ENCODE peak calls at places on chromosome 1, in four cellular contexts. One of them, this sample, is unnamed.
A peak's percentile ranks its signal among the peaks of the same experiment; 100 is the strongest.

GRCh38 chr1:29428997-29429396 is 192.7 kb downstream of the PTPRU start:
- DNase-seq in HT-29: no peak
- DNase-seq in kidney: no peak
- DNase-seq in A673: no peak
- DNase-seq in this sample: no peak

GRCh38 chr1:207866471-207867135 is 44.3 kb downstream of the CD34 start:
- DNase-seq in HT-29: no peak
- DNase-seq in kidney: no peak
- DNase-seq in A673: no peak
- DNase-seq in this sample: peak; percentile 73

GRCh38 chr1:228885845-228886244 is 150.6 kb downstream of the RHOU start:
- DNase-seq in HT-29: no peak
- DNase-seq in kidney: no peak
- DNase-seq in A673: no peak
- DNase-seq in this sample: no peak

GRCh38 chr1:30323352-30323751 is 400.0 kb downstream of the MATN1 start:
- DNase-seq in HT-29: no peak
- DNase-seq in kidney: no peak
- DNase-seq in A673: no peak
- DNase-seq in this sample: no peak

GRCh38 chr1:170221495-170221894 is 75.7 kb downstream of the NTMT2 start:
- DNase-seq in HT-29: no peak
- DNase-seq in kidney: no peak
- DNase-seq in A673: no peak
- DNase-seq in this sample: no peak

GRCh38 chr1:183901748-183902341 is 96.9 kb downstream of the RGL1 start:
- DNase-seq in HT-29: no peak
- DNase-seq in kidney: no peak
- DNase-seq in A673: no peak
- DNase-seq in this sample: no peak

GRCh38 chr1:27589841-27590426 is 14.0 kb downstream of the AHDC1 start:
- DNase-seq in HT-29: no peak
- DNase-seq in kidney: peak; percentile 85
- DNase-seq in A673: peak; percentile 77
- DNase-seq in this sample: peak; percentile 60

GRCh38 chr1:150979007-150979722 is 2.9 kb upstream of the ANXA9 start:
- DNase-seq in HT-29: peak; percentile 98
- DNase-seq in kidney: peak; percentile 84
- DNase-seq in A673: peak; percentile 95
- DNase-seq in this sample: peak; percentile 89

GRCh38 chr1:179770887-179771502 is 27.9 kb downstream of the FAM163A start:
- DNase-seq in HT-29: no peak
- DNase-seq in kidney: no peak
- DNase-seq in A673: no peak
- DNase-seq in this sample: no peak

GRCh38 chr1:82778612-82779011 is 977.9 kb downstream of the ADGRL2 start:
- DNase-seq in HT-29: peak; percentile 49
- DNase-seq in kidney: no peak
- DNase-seq in A673: peak; percentile 39
- DNase-seq in this sample: no peak

GRCh38 chr1:42929434-42930177 is 29.1 kb downstream of the SLC2A1 start:
- DNase-seq in HT-29: no peak
- DNase-seq in kidney: no peak
- DNase-seq in A673: no peak
- DNase-seq in this sample: no peak

This sample was measured in left cardiac atrium.